ENCODE peak calls at places on chromosomes 6 and 20, in ten cellular contexts. E, D, N, I, Z, O, P, T, F and H are unnamed samples.

GRCh38 chr6:166728884-166729530 is 102.0 kb upstream of the RPS6KA2 start:
- DNase-seq in E (no peak), D (no peak), N (no peak), I (peak), Z (no peak), O (no peak), P (no peak), T (no peak), F (no peak), H (no peak)

GRCh38 chr20:24827603-24828295 is 121.3 kb upstream of the CST7 start:
- DNase-seq in E (no peak), D (no peak), N (no peak), I (no peak), Z (no peak), O (no peak), P (no peak), T (no peak), F (no peak), H (no peak)

GRCh38 chr6:145017516-145017915 is 717.8 kb downstream of the EPM2A start:
- DNase-seq in E (no peak), D (peak), N (no peak), I (no peak), Z (no peak), O (no peak), P (no peak), T (no peak), F (no peak), H (peak)

GRCh38 chr6:23003671-23004598 is 434.6 kb downstream of the HDGFL1 start:
- DNase-seq in E (no peak), D (peak), N (no peak), I (no peak), Z (peak), O (no peak), P (no peak), T (no peak), F (no peak), H (peak)

GRCh38 chr6:167350322-167350721 is 25.4 kb downstream of the TTLL2 start:
- DNase-seq in E (no peak), D (no peak), N (no peak), I (no peak), Z (no peak), O (no peak), P (no peak), T (no peak), F (no peak), H (no peak)

GRCh38 chr6:113458368-113459010 is 398.7 kb upstream of the MARCKS start:
- DNase-seq in E (no peak), D (peak), N (no peak), I (no peak), Z (no peak), O (no peak), P (no peak), T (no peak), F (no peak), H (no peak)

GRCh38 chr20:14333734-14334133 is 3.7 kb downstream of the FLRT3 start:
- DNase-seq in E (no peak), D (no peak), N (no peak), I (no peak), Z (no peak), O (no peak), P (no peak), T (no peak), F (no peak), H (no peak)

GRCh38 chr6:159056003-159056402 is 11.2 kb upstream of the TAGAP start:
- DNase-seq in E (no peak), D (no peak), N (no peak), I (no peak), Z (no peak), O (no peak), P (no peak), T (no peak), F (no peak), H (no peak)

GRCh38 chr6:100464162-100464851 is 414 bp downstream of the SIM1 start:
- DNase-seq in E (no peak), D (no peak), N (no peak), I (no peak), Z (no peak), O (no peak), P (no peak), T (no peak), F (no peak), H (no peak)

GRCh38 chr6:30591008-30591407 is 19.8 kb downstream of the ABCF1 start:
- DNase-seq in E (no peak), D (peak), N (peak), I (no peak), Z (peak), O (peak), P (no peak), T (no peak), F (no peak), H (peak)

GRCh38 chr6:137097057-137097456 is 52.3 kb upstream of the IL20RA start:
- DNase-seq in E (no peak), D (peak), N (no peak), I (no peak), Z (no peak), O (no peak), P (no peak), T (no peak), F (no peak), H (peak)

GRCh38 chr6:31651602-31652191 is 764 bp downstream of the BAG6 start:
- DNase-seq in E (no peak), D (peak), N (peak), I (no peak), Z (no peak), O (no peak), P (peak), T (no peak), F (no peak), H (peak)

GRCh38 chr6:7138921-7139358 is 31.2 kb downstream of the RREB1 start:
- DNase-seq in E (peak), D (no peak), N (peak), I (no peak), Z (no peak), O (no peak), P (peak), T (no peak), F (no peak), H (no peak)

GRCh38 chr6:32700391-32701040 is 34.1 kb upstream of the HLA-DQB1 start:
- DNase-seq in E (peak), D (peak), N (peak), I (peak), Z (peak), O (peak), P (peak), T (no peak), F (peak), H (peak)

GRCh38 chr6:169097336-169098052 is 156.2 kb downstream of the THBS2 start:
- DNase-seq in E (no peak), D (peak), N (peak), I (peak), Z (no peak), O (no peak), P (no peak), T (no peak), F (no peak), H (peak)